ENCODE peak calls at places on chromosomes 16 and 17, in seven cellular contexts. K, W, I, M, D, H and Q are unnamed samples.

GRCh38 chr17:31754239-31754945 is 104.7 kb downstream of the COPRS start:
- DNase-seq in W (no peak), D (no peak), K (peak), H (peak), M (peak), I (peak), Q (no peak)

GRCh38 chr17:43834106-43834505 is 1.2 kb upstream of the MPP3 start:
- DNase-seq in M (no peak), K (no peak), I (peak), W (no peak), H (peak), D (no peak), Q (no peak)

GRCh38 chr16:87553174-87553573 is 49.1 kb upstream of the JPH3 start:
- DNase-seq in D (no peak), M (no peak), W (no peak), H (no peak), I (no peak), K (no peak), Q (no peak)

GRCh38 chr16:88798772-88799455 is 4.7 kb upstream of the CDT1 start:
- DNase-seq in I (no peak), M (no peak), W (peak), H (no peak), K (no peak), D (no peak), Q (no peak)

GRCh38 chr17:75325827-75326586 is 36.8 kb upstream of the SLC25A19 start:
- DNase-seq in W (no peak), I (peak), M (peak), H (peak), K (peak), D (no peak), Q (no peak)

GRCh38 chr16:9091867-9092281 is 430 bp downstream of the HAPSTR1 start:
- DNase-seq in I (no peak), K (peak), H (peak), D (peak), M (peak), W (no peak), Q (peak)

GRCh38 chr16:75234856-75235696 is 16.3 kb downstream of the CTRB1 start:
- DNase-seq in D (no peak), H (no peak), M (no peak), W (peak), I (no peak), K (no peak), Q (no peak)

GRCh38 chr17:41308251-41308917 is 725 bp downstream of the KRTAP16-1 start:
- DNase-seq in K (no peak), H (no peak), D (no peak), I (no peak), M (no peak), W (no peak), Q (no peak)

GRCh38 chr17:82320140-82320840 is 2.9 kb upstream of the CD7 start:
- DNase-seq in M (no peak), I (no peak), H (peak), D (no peak), K (no peak), W (no peak), Q (no peak)

GRCh38 chr16:57571098-57571497 is 28.7 kb downstream of the ADGRG5 start:
- DNase-seq in K (no peak), D (no peak), H (no peak), W (no peak), I (no peak), M (no peak), Q (no peak)

GRCh38 chr17:65774787-65775186 is 213.3 kb upstream of the AXIN2 start:
- DNase-seq in I (no peak), M (no peak), K (no peak), W (no peak), D (no peak), H (no peak), Q (no peak)

GRCh38 chr16:88120812-88121211 is 169.6 kb downstream of the BANP start:
- DNase-seq in W (no peak), M (no peak), K (no peak), I (no peak), D (no peak), H (no peak), Q (no peak)

GRCh38 chr17:41907633-41908539 is 10.9 kb downstream of the ACLY start:
- DNase-seq in H (no peak), K (peak), W (no peak), D (no peak), I (peak), M (no peak), Q (no peak)

GRCh38 chr17:32928527-32929287 is 754 bp downstream of the TMEM98 start:
- DNase-seq in K (peak), H (no peak), M (no peak), I (peak), D (no peak), W (no peak), Q (no peak)
- H4K8ac ChIP-seq in K (peak), H (peak), M (peak), I (peak), D (peak), W (no peak), Q (no peak)

GRCh38 chr17:6482105-6482455 is 37.8 kb downstream of the PIMREG start:
- DNase-seq in M (no peak), I (no peak), W (no peak), H (peak), K (no peak), D (no peak), Q (no peak)

GRCh38 chr17:6480325-6480675 is 36.0 kb downstream of the PIMREG start:
- DNase-seq in D (no peak), W (no peak), M (no peak), K (no peak), H (no peak), I (no peak), Q (no peak)

GRCh38 chr17:6479626-6480324 is 35.5 kb downstream of the PIMREG start:
- DNase-seq in M (peak), K (no peak), H (peak), W (no peak), I (no peak), D (no peak), Q (no peak)

GRCh38 chr17:6485646-6486412 is 41.6 kb downstream of the PIMREG start:
- DNase-seq in H (no peak), K (no peak), I (no peak), W (no peak), D (no peak), M (no peak), Q (no peak)

DNA sequence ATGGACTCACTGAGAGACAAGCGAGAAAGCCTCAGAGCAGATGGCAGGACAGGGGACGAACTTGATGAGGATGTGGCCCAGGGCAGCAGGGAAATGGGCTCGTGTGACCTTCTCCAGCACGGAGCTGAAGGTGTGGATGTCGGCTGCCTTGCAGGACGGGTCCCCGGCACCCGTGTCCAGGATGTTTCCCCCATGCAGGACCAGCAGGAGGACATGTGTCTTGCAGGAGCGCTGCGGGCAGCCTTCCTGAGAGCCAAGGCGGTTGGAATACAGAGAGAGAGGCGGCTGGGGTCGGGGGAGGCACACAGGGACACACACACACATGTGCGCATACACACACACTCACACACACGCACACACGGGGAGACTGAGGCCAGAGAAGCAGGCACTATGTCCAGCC is 39.3 kb downstream of the PIMREG start:
- DNase-seq in W (no peak), H (peak), M (no peak), D (no peak), K (no peak), I (no peak), Q (no peak)
- H3K27ac ChIP-seq in W (no peak), H (no peak), M (no peak), D (no peak), K (no peak), I (no peak), Q (no peak)

GRCh38 chr17:48251950-48252349 is 144.4 kb downstream of the SNX11 start:
- DNase-seq in M (no peak), I (no peak), W (no peak), H (no peak), K (no peak), D (no peak), Q (no peak)

GRCh38 chr17:48258317-48258716 is 150.8 kb downstream of the SNX11 start:
- DNase-seq in D (no peak), K (peak), I (no peak), M (no peak), W (no peak), H (no peak), Q (no peak)

GRCh38 chr17:48250949-48251348 is 143.4 kb downstream of the SNX11 start:
- DNase-seq in M (no peak), K (no peak), I (no peak), W (no peak), D (no peak), H (no peak), Q (no peak)

GRCh38 chr17:48254896-48255295 is 147.3 kb downstream of the SNX11 start:
- DNase-seq in D (no peak), K (peak), H (no peak), W (no peak), M (peak), I (no peak), Q (no peak)

DNA sequence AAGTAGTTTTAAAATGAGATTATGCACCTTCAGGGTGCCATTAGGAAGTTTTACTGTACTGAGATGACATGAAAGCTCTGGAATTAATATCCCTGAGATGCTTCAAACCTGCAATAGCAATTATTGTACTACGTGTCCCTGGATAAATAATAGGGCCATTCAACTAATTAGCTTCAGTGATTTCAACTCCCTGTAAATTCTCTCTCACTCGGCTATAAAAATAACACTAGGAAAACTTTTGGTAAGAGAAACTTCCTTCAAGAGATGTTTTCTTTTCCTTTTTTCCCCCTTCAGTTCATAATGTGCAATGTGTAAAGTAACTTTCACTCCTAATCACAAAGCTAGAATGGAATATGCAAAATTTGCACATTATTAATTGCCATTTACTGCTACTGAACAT is 146.4 kb downstream of the SNX11 start:
- DNase-seq in W (no peak), M (no peak), H (no peak), K (no peak), I (no peak), D (no peak), Q (no peak)
- H2AK5ac ChIP-seq in W (no peak), M (no peak), H (no peak), K (no peak), I (no peak), D (no peak), Q (no peak)

GRCh38 chr17:38343608-38343980 is at the start of gene GPR179:
- DNase-seq in W (no peak), H (no peak), I (no peak), D (no peak), M (no peak), K (no peak), Q (no peak)

GRCh38 chr17:38345743-38346142 is 2.0 kb upstream of the GPR179 start:
- DNase-seq in K (no peak), D (no peak), M (no peak), H (no peak), I (no peak), W (no peak), Q (no peak)

GRCh38 chr17:38342886-38343607 is 709 bp downstream of the GPR179 start:
- DNase-seq in I (no peak), D (no peak), H (no peak), M (no peak), W (peak), K (no peak), Q (no peak)

GRCh38 chr17:38341035-38341721 is 2.6 kb downstream of the GPR179 start:
- DNase-seq in K (peak), I (no peak), H (no peak), M (peak), W (peak), D (no peak), Q (no peak)

DNA sequence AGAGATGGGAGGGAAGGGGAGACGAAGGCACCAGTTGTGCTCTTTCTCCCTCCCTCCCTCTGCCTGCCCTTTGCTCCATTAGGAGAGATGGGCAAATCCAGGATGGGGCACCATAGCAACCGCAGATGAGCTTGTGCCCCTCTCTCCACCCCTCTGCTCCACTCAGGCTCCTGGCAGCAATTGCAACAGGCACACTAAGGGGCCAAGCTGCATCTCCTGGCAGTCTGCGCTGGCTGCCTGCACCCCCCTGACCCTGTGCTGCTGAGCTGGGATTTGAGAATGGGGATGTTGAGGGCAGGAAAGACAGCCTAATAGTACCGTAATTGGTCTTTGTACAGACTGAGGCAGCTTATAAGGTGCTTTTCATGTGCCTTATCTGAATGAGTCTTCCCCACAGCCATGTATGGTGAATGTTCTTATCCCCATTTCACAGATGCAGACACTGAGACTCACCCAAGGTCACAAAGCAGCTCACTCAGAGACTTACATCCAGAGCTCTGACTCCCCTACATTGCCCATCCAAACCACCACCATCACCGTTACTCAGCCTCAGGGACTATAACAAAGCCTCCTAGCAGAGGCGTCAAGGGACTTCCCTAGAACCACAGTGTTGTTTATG is 480 bp upstream of the GPR179 start:
- DNase-seq in I (no peak), M (no peak), H (no peak), W (peak), K (no peak), D (no peak), Q (no peak)
- H4K8ac ChIP-seq in I (no peak), M (no peak), H (no peak), W (no peak), K (no peak), D (no peak), Q (no peak)

GRCh38 chr17:81237591-81238489 is 1.0 kb downstream of the TEPSIN start:
- DNase-seq in H (no peak), D (no peak), M (no peak), W (no peak), K (no peak), I (no peak), Q (no peak)
- H3K27ac ChIP-seq in H (no peak), D (peak), M (no peak), W (no peak), K (no peak), I (peak), Q (no peak)

GRCh38 chr17:80191720-80192265 is 22.0 kb downstream of the CARD14 start:
- DNase-seq in I (no peak), K (no peak), W (no peak), M (no peak), D (no peak), H (no peak), Q (no peak)
- H2AK5ac ChIP-seq in I (no peak), K (no peak), W (no peak), M (no peak), D (no peak), H (no peak), Q (peak)

GRCh38 chr17:2755941-2756724 is 6.7 kb upstream of the CCDC92B start:
- DNase-seq in W (peak), M (peak), H (no peak), D (peak), K (no peak), I (no peak), Q (peak)

DNA sequence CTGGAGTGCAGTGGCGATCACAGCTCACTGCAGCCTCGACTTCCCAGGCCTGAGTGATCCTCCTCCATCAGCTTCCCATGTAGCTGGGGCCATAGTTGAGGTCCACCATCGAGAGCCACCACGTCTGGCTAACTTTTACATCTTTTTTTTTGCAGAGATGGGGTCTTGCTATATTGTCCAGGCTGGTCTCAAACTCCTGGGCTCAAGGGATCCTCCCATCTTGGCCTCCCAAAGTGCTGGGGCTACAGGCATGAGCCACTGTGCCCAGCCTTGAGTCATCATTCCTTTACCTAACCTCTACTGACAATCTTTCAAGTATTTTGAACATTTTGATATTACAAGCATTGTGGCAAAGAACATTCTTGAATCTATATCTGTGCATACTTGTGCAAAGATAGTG is 9.4 kb upstream of the CCDC92B start:
- DNase-seq in D (no peak), M (no peak), I (no peak), W (no peak), K (no peak), H (no peak), Q (no peak)
- H4K8ac ChIP-seq in D (no peak), M (no peak), I (no peak), W (no peak), K (no peak), H (no peak), Q (no peak)

DNA sequence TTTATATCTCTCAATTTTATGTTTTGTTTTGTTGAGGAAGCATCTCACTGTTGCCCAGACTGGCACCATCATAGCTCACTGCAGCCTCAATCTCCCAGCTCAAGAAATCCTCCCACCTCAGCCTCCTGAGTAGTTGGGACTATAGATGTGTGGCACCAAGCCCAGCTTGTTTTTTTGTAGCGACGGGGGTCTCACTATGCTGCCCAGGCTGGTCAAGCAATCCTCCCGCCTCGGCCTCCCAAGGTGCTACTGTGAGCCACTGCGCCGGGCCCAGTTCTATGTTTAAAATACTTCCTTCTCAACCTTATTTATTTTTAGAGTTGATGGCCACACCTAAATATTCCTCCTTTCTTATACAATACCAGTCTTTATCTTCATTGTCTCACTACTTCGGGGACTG is 1.9 kb upstream of the NFE2L1 start:
- DNase-seq in M (no peak), K (no peak), I (no peak), W (no peak), D (no peak), H (no peak), Q (no peak)
- H3K27ac ChIP-seq in M (no peak), K (no peak), I (no peak), W (no peak), D (no peak), H (no peak), Q (no peak)

DNA sequence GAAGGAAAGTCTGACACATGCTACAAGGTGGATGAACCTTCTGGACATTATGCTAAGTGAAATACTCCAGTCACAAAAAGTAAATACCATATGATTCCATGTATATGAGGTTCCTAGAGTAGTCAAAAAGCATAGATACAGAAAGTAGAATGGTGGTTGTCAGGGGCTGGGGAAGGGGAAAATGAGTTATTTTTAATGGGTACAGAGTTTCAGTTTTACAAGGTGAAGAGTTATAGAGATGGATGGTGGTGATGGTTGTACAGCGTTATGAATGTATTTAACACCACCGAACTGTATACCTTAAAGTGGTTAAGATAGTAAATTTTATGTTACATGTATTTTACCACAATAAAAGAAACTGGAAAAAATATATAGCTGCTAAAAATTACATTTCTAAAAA is 17.9 kb downstream of the RAD51D start:
- DNase-seq in K (no peak), D (no peak), I (no peak), H (no peak), W (no peak), M (no peak), Q (no peak)
- H2AK5ac ChIP-seq in K (no peak), D (no peak), I (no peak), H (no peak), W (no peak), M (no peak), Q (no peak)